ENCODE peak calls at places on chromosomes 7 and 10, in six cellular contexts. J is activated CD4-positive, CD25-positive, alpha-beta regulatory T cell treated with anti-CD3 and anti-CD28 coated beads, Interleukin-2, amount 50 U/mL, for 72 hours; Q is NCI-H460; Y is neuronal stem cell; V is neural crest cell; S is pulmonary artery endothelial cell. D is an unnamed sample.

GRCh38 chr7:6508950-6509349 is 42.3 kb downstream of the GRID2IP start:
- DNase-seq in J (no peak), Q (no peak), Y (no peak), V (no peak), S (no peak), D (no peak)

GRCh38 chr7:94376281-94376680 is 18.4 kb upstream of the COL1A2 start:
- DNase-seq in J (no peak), Q (no peak), Y (no peak), V (no peak), S (no peak), D (no peak)

GRCh38 chr7:27364344-27364758 is 121.7 kb downstream of the EVX1 start:
- DNase-seq in J (no peak), Q (no peak), Y (no peak), V (no peak), S (no peak), D (no peak)

GRCh38 chr7:43905209-43905946 is 1.0 kb downstream of the URGCP start:
- DNase-seq in J (no peak), Q (no peak), Y (no peak), V (no peak), S (no peak), D (no peak)

GRCh38 chr7:128108641-128109423 is 77.6 kb upstream of the LRRC4 start:
- DNase-seq in J (peak; percentile 27), Q (no peak), Y (no peak), V (no peak), S (no peak), D (no peak)

GRCh38 chr7:8271960-8272359 is 10.0 kb upstream of the ICA1 start:
- DNase-seq in J (no peak), Q (no peak), Y (no peak), V (no peak), S (no peak), D (no peak)

GRCh38 chr7:42645906-42646305 is 266.0 kb downstream of the C7orf25 start:
- DNase-seq in J (no peak), Q (no peak), Y (no peak), V (no peak), S (no peak), D (no peak)

GRCh38 chr10:88932539-88933256 is 19.9 kb downstream of the ACTA2 start:
- DNase-seq in J (no peak), Q (peak; percentile 75), Y (peak; percentile 50), V (peak; percentile 31), S (peak; percentile 11), D (peak; percentile 45)

GRCh38 chr10:99236627-99237309 is 1.1 kb upstream of the HPSE2 start:
- DNase-seq in J (no peak), Q (no peak), Y (no peak), V (no peak), S (no peak), D (peak; percentile 17)

GRCh38 chr7:7354674-7355073 is 172.3 kb downstream of the C1GALT1 start:
- DNase-seq in J (no peak), Q (no peak), Y (no peak), V (no peak), S (no peak), D (no peak)

GRCh38 chr7:27175005-27175625 is 995 bp upstream of the HOXA10 start:
- DNase-seq in J (no peak), Q (no peak), Y (no peak), V (no peak), S (no peak), D (peak; percentile 36)

GRCh38 chr10:10055656-10056445 is 961.8 kb upstream of the CELF2 start:
- DNase-seq in J (no peak), Q (no peak), Y (no peak), V (no peak), S (no peak), D (no peak)

GRCh38 chr10:78806805-78807221 is 262.0 kb upstream of the ZMIZ1 start:
- DNase-seq in J (no peak), Q (no peak), Y (no peak), V (no peak), S (no peak), D (no peak)